ENCODE peak calls at places on chromosomes 12 and 14, in four cellular contexts. B, G, U and Y are unnamed samples.

GRCh38 chr12:56836317-56836716 is 73.2 kb downstream of the HSD17B6 start:
- DNase-seq in B (no peak), G (no peak), U (no peak), Y (no peak)

GRCh38 chr14:74401504-74402241 is 24.3 kb downstream of the SYNDIG1L start:
- DNase-seq in B (peak), G (no peak), U (no peak), Y (no peak)

GRCh38 chr12:102298022-102298421 is 100.4 kb upstream of the PMCH start:
- DNase-seq in U (no peak), G (peak), B (no peak), Y (no peak)

GRCh38 chr12:57744194-57744776 is 554 bp upstream of the TSPAN31 start:
- DNase-seq in U (peak), G (peak), B (peak), Y (peak)

GRCh38 chr12:19759229-19759628 is 319.9 kb downstream of the AEBP2 start:
- DNase-seq in G (peak), B (no peak), U (no peak), Y (no peak)

GRCh38 chr12:32454866-32455265 is 55.5 kb downstream of the FGD4 start:
- DNase-seq in U (no peak), G (no peak), B (no peak), Y (no peak)

GRCh38 chr12:24198936-24199644 is 249.6 kb upstream of the SOX5 start:
- DNase-seq in G (no peak), B (no peak), U (no peak), Y (no peak)

GRCh38 chr12:108817909-108818308 is 39.5 kb downstream of the SSH1 start:
- DNase-seq in G (no peak), U (no peak), B (no peak), Y (no peak)